ENCODE peak calls at places on chromosomes 6 and 20, in five cellular contexts. M is NCI-H1092, Y is breast epithelium, X is activated gamma-delta T cell treated with Interleukin-2 at 50 U/mL for 16 hours, F is skeletal muscle cell. W is an unnamed sample.

GRCh38 chr6:162580619-162581018 is 146.9 kb downstream of the PRKN start:
- DNase-seq in M (no peak), Y (no peak), X (no peak), F (no peak), W (no peak)

GRCh38 chr20:40797425-40797824 is 108.4 kb upstream of the MAFB start:
- DNase-seq in M (no peak), Y (no peak), X (no peak), F (no peak), W (no peak)

GRCh38 chr6:106444777-106445507 is 84.4 kb downstream of the CRYBG1 start:
- DNase-seq in M (no peak), Y (no peak), X (peak; percentile 11), F (no peak), W (peak; percentile 30)

GRCh38 chr6:170290306-170291128 is at the start of gene DLL1:
- DNase-seq in M (peak; percentile 91), Y (no peak), X (no peak), F (no peak), W (no peak)

GRCh38 chr6:158417760-158418098 is 105.5 kb downstream of the TULP4 start:
- DNase-seq in M (no peak), Y (no peak), X (no peak), F (peak; percentile 37), W (peak; percentile 37)

GRCh38 chr6:147194652-147195403 is 9.4 kb upstream of the STXBP5 start:
- DNase-seq in M (no peak), Y (no peak), X (no peak), F (no peak), W (no peak)

GRCh38 chr6:18101271-18101670 is 21.2 kb downstream of the NHLRC1 start:
- DNase-seq in M (no peak), Y (no peak), X (no peak), F (peak; percentile 9), W (no peak)

GRCh38 chr6:148509152-148509571 is 166.5 kb downstream of the SASH1 start:
- DNase-seq in M (no peak), Y (no peak), X (no peak), F (no peak), W (no peak)

GRCh38 chr6:147131728-147132127 is 72.5 kb upstream of the STXBP5 start:
- DNase-seq in M (no peak), Y (no peak), X (no peak), F (no peak), W (no peak)

GRCh38 chr20:61295726-61296628 is 43.9 kb downstream of the CDH4 start:
- DNase-seq in M (no peak), Y (no peak), X (no peak), F (no peak), W (no peak)

GRCh38 chr6:73521351-73522254 is 771 bp upstream of the EEF1A1 start:
- DNase-seq in M (peak; percentile 26), Y (peak; percentile 76), X (peak; percentile 66), F (peak; percentile 67), W (peak; percentile 80)

GRCh38 chr6:82183642-82184282 is 63.8 kb downstream of the IBTK start:
- DNase-seq in M (no peak), Y (no peak), X (no peak), F (no peak), W (no peak)

GRCh38 chr6:21587182-21587924 is 6.2 kb upstream of the SOX4 start:
- DNase-seq in M (peak; percentile 75), Y (peak; percentile 65), X (peak; percentile 24), F (no peak), W (no peak)

GRCh38 chr20:63651942-63652191 is 1.4 kb downstream of the STMN3 start:
- DNase-seq in M (no peak), Y (no peak), X (no peak), F (no peak), W (no peak)

GRCh38 chr6:105324386-105325000 is 78.4 kb downstream of the PREP start:
- DNase-seq in M (peak; percentile 29), Y (no peak), X (no peak), F (no peak), W (no peak)

W was measured in GM04504.